ENCODE peak calls at places on chromosomes 13 and 19, in five cellular contexts. C is endodermal cell, X is ovary, P is cardiac fibroblast, V is cardiac muscle cell. O is an unnamed sample.

GRCh38 chr19:41707502-41707812 is 969 bp upstream of the CEACAM5 start:
- DNase-seq in C (peak; percentile 51), X (no peak), P (no peak), V (no peak), O (no peak)

GRCh38 chr19:7971553-7972520 is 28.4 kb upstream of the TIMM44 start:
- DNase-seq in C (no peak), X (no peak), P (no peak), V (no peak), O (no peak)

GRCh38 chr13:46521921-46522691 is 30.9 kb upstream of the LRCH1 start:
- DNase-seq in C (no peak), X (no peak), P (no peak), V (no peak), O (no peak)

GRCh38 chr13:75934889-75935288 is 298.8 kb downstream of the LMO7 start:
- DNase-seq in C (no peak), X (no peak), P (no peak), V (no peak), O (peak; percentile 61)

GRCh38 chr19:32231691-32232090 is 113.7 kb upstream of the ZNF507 start:
- DNase-seq in C (no peak), X (no peak), P (no peak), V (no peak), O (no peak)

GRCh38 chr19:5988520-5989387 is 10.8 kb upstream of the RANBP3 start:
- DNase-seq in C (no peak), X (no peak), P (peak; percentile 22), V (peak; percentile 47), O (no peak)

GRCh38 chr19:47729799-47730520 is 15.4 kb upstream of the NOP53 start:
- DNase-seq in C (peak; percentile 97), X (peak; percentile 75), P (peak; percentile 68), V (peak; percentile 75), O (no peak)

GRCh38 chr13:32642858-32643257 is 56.6 kb downstream of the PDS5B start:
- DNase-seq in C (no peak), X (no peak), P (no peak), V (no peak), O (no peak)

GRCh38 chr13:18232994-18233782 is 948.4 kb downstream of the TUBA3C start:
- DNase-seq in C (no peak), X (no peak), P (no peak), V (no peak), O (no peak)

GRCh38 chr19:56080669-56081401 is 40.3 kb downstream of the ZNF787 start:
- DNase-seq in C (peak; percentile 95), X (peak; percentile 71), P (peak; percentile 90), V (peak; percentile 73), O (peak; percentile 70)

GRCh38 chr13:66835040-66835628 is 395.0 kb downstream of the PCDH9 start:
- DNase-seq in C (peak; percentile 53), X (peak; percentile 60), P (peak; percentile 67), V (peak; percentile 60), O (peak; percentile 67)

GRCh38 chr19:50362656-50363424 is 2.6 kb downstream of the NAPSA start:
- DNase-seq in C (no peak), X (no peak), P (no peak), V (peak; percentile 63), O (no peak)

GRCh38 chr13:110649551-110649950 is 34.2 kb downstream of the NAXD start:
- DNase-seq in C (no peak), X (no peak), P (no peak), V (no peak), O (no peak)

GRCh38 chr19:4567584-4568071 is 8.1 kb upstream of the SEMA6B start:
- DNase-seq in C (peak; percentile 98), X (peak; percentile 53), P (peak; percentile 69), V (peak; percentile 50), O (peak; percentile 31)

GRCh38 chr19:7692417-7693088 is 9.4 kb downstream of the FCER2 start:
- DNase-seq in C (no peak), X (no peak), P (no peak), V (no peak), O (no peak)

GRCh38 chr19:30160996-30161655 is 211.1 kb upstream of the ZNF536 start:
- DNase-seq in C (no peak), X (no peak), P (no peak), V (no peak), O (no peak)

GRCh38 chr19:42024622-42025111 is 30.6 kb upstream of the ATP1A3 start:
- DNase-seq in C (no peak), X (no peak), P (peak; percentile 66), V (peak; percentile 40), O (no peak)

GRCh38 chr19:29559743-29560142 is 33.9 kb downstream of the VSTM2B start:
- DNase-seq in C (no peak), X (no peak), P (no peak), V (no peak), O (no peak)

GRCh38 chr19:49165111-49165750 is 7.6 kb downstream of the TRPM4 start:
- DNase-seq in C (no peak), X (no peak), P (no peak), V (peak; percentile 90), O (no peak)

GRCh38 chr19:18058208-18059009 is 28.3 kb downstream of the IL12RB1 start:
- DNase-seq in C (peak; percentile 94), X (peak; percentile 83), P (peak; percentile 83), V (peak; percentile 86), O (peak; percentile 75)

GRCh38 chr13:113907637-113908617 is 44.1 kb upstream of the GAS6 start:
- DNase-seq in C (peak; percentile 52), X (no peak), P (peak; percentile 66), V (peak; percentile 32), O (peak; percentile 57)

GRCh38 chr19:51688665-51689571 is 4.2 kb upstream of the SPACA6 start:
- DNase-seq in C (peak; percentile 95), X (peak; percentile 97), P (peak; percentile 99), V (peak; percentile 92), O (peak; percentile 98)

GRCh38 chr19:39303373-39304184 is 7.4 kb downstream of the IFNL1 start:
- DNase-seq in C (peak; percentile 82), X (no peak), P (no peak), V (no peak), O (no peak)

GRCh38 chr19:40466219-40467006 is at the start of gene SPTBN4:
- DNase-seq in C (peak; percentile 58), X (no peak), P (no peak), V (no peak), O (no peak)

GRCh38 chr19:55632463-55632834 is 8.1 kb upstream of the ZNF784 start:
- DNase-seq in C (peak; percentile 96), X (peak; percentile 67), P (peak; percentile 98), V (peak; percentile 96), O (peak; percentile 96)

GRCh38 chr19:10896851-10897526 is 25.6 kb downstream of the CARM1 start:
- DNase-seq in C (peak; percentile 31), X (no peak), P (no peak), V (no peak), O (no peak)

GRCh38 chr13:26327905-26328304 is 74.0 kb downstream of the CDK8 start:
- DNase-seq in C (no peak), X (no peak), P (no peak), V (no peak), O (peak; percentile 38)

DNA sequence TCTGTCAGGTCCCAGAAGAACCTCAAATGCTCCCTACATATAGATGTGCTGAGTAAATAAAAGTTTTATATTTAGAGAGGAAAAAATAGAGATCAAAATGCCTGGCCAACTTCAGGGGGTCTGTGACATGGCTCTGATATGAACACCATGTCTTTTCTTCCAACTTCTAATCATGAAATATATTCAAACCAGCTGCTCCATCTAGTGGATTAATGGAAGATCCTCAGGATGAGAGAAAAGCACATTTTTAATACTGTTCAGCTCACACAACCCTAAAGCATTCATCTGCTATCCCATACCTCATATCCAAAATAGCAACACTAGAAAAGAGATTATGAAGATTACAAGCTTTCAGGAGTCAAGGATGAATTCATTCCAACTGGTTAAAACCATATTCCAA is 56.0 kb upstream of the DOCK9 start:
- DNase-seq in C (no peak), X (no peak), P (peak; percentile 51), V (peak; percentile 60), O (peak; percentile 50)
- TF ChIP-seq CTCF in C (peak; percentile 73), X (peak; percentile 19), P (peak; percentile 49), V (peak; percentile 52), O (peak; percentile 53)

GRCh38 chr19:46407891-46408426 is 5.4 kb downstream of the CCDC8 start:
- DNase-seq in C (peak; percentile 49), X (no peak), P (no peak), V (no peak), O (no peak)
- H3K4me3 ChIP-seq in C (peak overlapping the region; percentile 70), X (no peak overlapping the region), P (no peak overlapping the region), V (no peak overlapping the region), O (no peak overlapping the region)

GRCh38 chr13:62371737-62372136 is 956.1 kb upstream of the PCDH20 start:
- DNase-seq in C (no peak), X (no peak), P (no peak), V (no peak), O (no peak)
- TF ChIP-seq CTCF in C (no peak), X (no peak), P (no peak), V (no peak), O (no peak)

GRCh38 chr19:947707-948533 is 22.1 kb downstream of the ARID3A start:
- DNase-seq in C (no peak), X (no peak), P (no peak), V (no peak), O (no peak)
- H3K4me3 ChIP-seq in C (no peak overlapping the region), X (no peak overlapping the region), P (no peak overlapping the region), V (no peak overlapping the region), O (no peak overlapping the region)

DNA sequence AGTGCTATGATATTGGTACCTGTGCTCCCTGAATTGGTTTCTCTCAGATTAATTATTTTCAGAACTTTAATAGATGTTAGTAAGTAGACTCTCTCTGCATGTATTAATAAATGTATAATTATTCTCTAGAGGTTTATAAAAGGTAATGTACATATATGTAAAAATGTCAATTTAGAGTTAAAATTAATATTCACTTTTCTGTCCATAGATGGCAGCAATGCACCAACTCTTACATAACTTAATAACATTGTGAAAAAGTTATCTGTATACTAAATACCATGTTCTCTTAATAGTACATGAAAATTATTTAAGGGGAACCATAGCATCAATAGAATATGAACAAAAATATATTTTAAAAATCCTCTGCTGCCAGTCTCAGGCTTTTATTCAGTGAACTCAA is 515.0 kb upstream of the KLHL1 start:
- DNase-seq in C (no peak), X (no peak), P (peak; percentile 16), V (no peak), O (peak; percentile 14)
- TF ChIP-seq CTCF in C (peak; percentile 62), X (no peak), P (peak; percentile 24), V (peak; percentile 32), O (peak; percentile 25)

O was measured in astrocyte of the spinal cord.